ENCODE peak calls at places on chromosome 15, in eight cellular contexts. J is transverse colon, E is SK-N-MC, Q is H1, X is GM12891, H is HL-60, C is endothelial cell of umbilical vein, Y is breast epithelium. U is an unnamed sample.

GRCh38 chr15:72979754-72980153 is 72.5 kb upstream of the NEO1 start:
- DNase-seq in X (no peak), H (no peak), C (no peak), Y (no peak), E (no peak), J (no peak), Q (no peak), U (no peak)

GRCh38 chr15:75694241-75695182 is 18.1 kb downstream of the CSPG4 start:
- DNase-seq in Y (peak; percentile 55), C (peak; percentile 81), H (no peak), Q (no peak), J (peak; percentile 64), E (no peak), X (no peak), U (peak; percentile 50)

GRCh38 chr15:88701561-88702095 is 62.8 kb downstream of the ISG20 start:
- DNase-seq in C (no peak), Q (no peak), X (peak; percentile 46), E (no peak), Y (no peak), H (peak; percentile 4), J (peak; percentile 33), U (no peak)

GRCh38 chr15:41499109-41499851 is 5.6 kb downstream of the ITPKA start:
- DNase-seq in C (no peak), E (no peak), X (no peak), Y (no peak), Q (no peak), J (no peak), H (no peak), U (no peak)

GRCh38 chr15:62895905-62896316 is 146.6 kb upstream of the TPM1 start:
- DNase-seq in C (peak; percentile 82), X (no peak), Q (no peak), Y (no peak), J (no peak), E (no peak), H (no peak), U (no peak)

GRCh38 chr15:82951472-82952155 is 906 bp downstream of the HOMER2 start:
- DNase-seq in C (no peak), H (no peak), E (no peak), Q (no peak), X (no peak), J (no peak), Y (no peak), U (no peak)

GRCh38 chr15:97234841-97235240 is 725.7 kb upstream of the ARRDC4 start:
- DNase-seq in H (no peak), Q (no peak), E (no peak), X (no peak), C (no peak), J (no peak), Y (no peak), U (no peak)

GRCh38 chr15:39898317-39898716 is 21.7 kb downstream of the GPR176 start:
- DNase-seq in J (no peak), C (no peak), H (no peak), Q (no peak), X (no peak), Y (no peak), E (no peak), U (no peak)

GRCh38 chr15:66841953-66842681 is 140.1 kb downstream of the SMAD6 start:
- DNase-seq in C (peak; percentile 93), X (no peak), Q (no peak), H (no peak), E (no peak), Y (peak; percentile 89), J (peak; percentile 83), U (peak; percentile 79)

GRCh38 chr15:86183765-86184491 is 104.3 kb downstream of the AGBL1 start:
- DNase-seq in H (no peak), J (no peak), Y (no peak), X (no peak), C (no peak), Q (no peak), E (no peak), U (no peak)

GRCh38 chr15:75731248-75732100 is 18.8 kb upstream of the CSPG4 start:
- DNase-seq in J (no peak), E (no peak), C (no peak), Q (no peak), X (no peak), Y (no peak), H (no peak), U (no peak)

GRCh38 chr15:43187544-43188155 is 2.4 kb downstream of the CCNDBP1 start:
- DNase-seq in H (peak; percentile 28), J (no peak), C (peak; percentile 58), E (peak; percentile 10), Q (no peak), Y (no peak), X (no peak), U (no peak)

GRCh38 chr15:34721802-34722795 is 32.7 kb downstream of the GJD2 start:
- DNase-seq in J (no peak), Y (no peak), H (no peak), X (no peak), C (peak; percentile 58), E (peak; percentile 5), Q (peak; percentile 29), U (no peak)

GRCh38 chr15:54789377-54789776 is 407.4 kb downstream of the RSL24D1 start:
- DNase-seq in E (no peak), H (peak; percentile 21), C (no peak), Y (no peak), J (no peak), Q (no peak), X (no peak), U (no peak)
- TF ChIP-seq POLR2AphosphoS5 in E (no peak), H (no peak), C (no peak), Y (no peak), J (no peak), Q (no peak), X (no peak), U (no peak)

DNA sequence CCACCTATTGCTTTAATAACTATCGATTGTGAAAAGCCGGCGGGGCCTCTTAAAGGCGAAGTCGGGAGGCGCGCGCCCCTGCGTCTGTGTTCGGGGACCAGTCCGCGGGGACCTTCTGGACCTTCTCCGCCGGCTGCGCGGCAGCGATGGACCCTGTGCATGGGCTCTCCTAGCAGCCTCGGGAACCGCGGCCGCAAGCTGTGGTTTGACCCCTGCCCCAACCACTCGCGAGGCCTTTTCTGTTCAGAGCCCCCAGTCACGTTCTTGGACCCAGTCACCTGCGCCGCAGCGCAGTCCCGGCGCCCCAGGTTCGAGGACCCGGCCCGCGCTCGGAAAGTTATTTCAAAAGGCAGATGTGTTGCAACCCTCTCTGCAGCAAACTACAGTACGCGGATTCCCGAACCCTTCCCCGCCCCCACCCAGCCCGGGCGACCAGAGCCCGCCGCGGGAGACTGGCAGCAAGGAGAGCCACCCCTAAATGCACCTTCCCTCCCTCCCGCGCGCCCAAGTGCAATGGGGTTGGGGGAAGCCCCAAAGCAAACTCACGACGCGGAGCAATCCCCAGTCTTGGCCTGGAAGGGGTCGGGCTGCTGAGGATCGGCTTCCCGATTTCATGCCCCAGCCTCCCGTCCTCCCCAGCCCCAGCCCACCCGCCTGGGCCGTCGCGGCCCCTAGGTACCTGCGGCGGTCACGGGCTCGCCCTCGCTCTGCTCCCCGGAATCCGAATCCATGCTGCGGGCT is 671 bp downstream of the TNFAIP8L3 start:
- DNase-seq in H (peak; percentile 37), Q (no peak), J (peak; percentile 29), C (peak; percentile 59), Y (no peak), E (no peak), X (peak; percentile 42), U (no peak)
- TF ChIP-seq POLR2AphosphoS5 in H (no peak), Q (no peak), J (no peak), C (no peak), Y (no peak), E (no peak), X (no peak), U (no peak)

GRCh38 chr15:22979069-22979698 is 984 bp downstream of the CYFIP1 start:
- DNase-seq in H (peak; percentile 60), Y (no peak), J (peak; percentile 80), X (peak; percentile 60), C (peak; percentile 59), E (no peak), Q (no peak), U (peak; percentile 62)

GRCh38 chr15:22981336-22981840 is 1.2 kb upstream of the CYFIP1 start:
- DNase-seq in Y (no peak), C (no peak), H (no peak), X (no peak), Q (no peak), E (no peak), J (no peak), U (no peak)

GRCh38 chr15:22979699-22980188 is 424 bp downstream of the CYFIP1 start:
- DNase-seq in J (peak; percentile 26), C (peak; percentile 56), X (no peak), E (no peak), Y (no peak), H (no peak), Q (no peak), U (no peak)

GRCh38 chr15:22978691-22979068 is 1.5 kb downstream of the CYFIP1 start:
- DNase-seq in J (no peak), E (no peak), C (no peak), X (no peak), H (no peak), Y (no peak), Q (no peak), U (no peak)

GRCh38 chr15:22980189-22981136 is at the start of gene CYFIP1:
- DNase-seq in C (peak; percentile 83), X (peak; percentile 70), H (peak; percentile 28), J (peak; percentile 90), Y (peak; percentile 73), E (no peak), Q (peak; percentile 15), U (peak; percentile 81)
- TF ChIP-seq POLR2AphosphoS5 in C (peak; percentile 74), X (no peak), H (no peak), J (no peak), Y (peak; percentile 39), E (peak; percentile 52), Q (no peak), U (peak; percentile 30)

GRCh38 chr15:79054350-79054749 is 36.2 kb downstream of the RASGRF1 start:
- DNase-seq in X (no peak), H (no peak), E (no peak), C (no peak), Q (no peak), Y (no peak), J (no peak), U (no peak)

GRCh38 chr15:79057050-79057449 is 33.5 kb downstream of the RASGRF1 start:
- DNase-seq in X (no peak), Q (no peak), J (no peak), E (no peak), Y (no peak), H (no peak), C (no peak), U (no peak)

GRCh38 chr15:79059081-79059572 is 31.5 kb downstream of the RASGRF1 start:
- DNase-seq in Q (no peak), X (no peak), C (no peak), E (no peak), J (no peak), H (no peak), Y (no peak), U (no peak)

GRCh38 chr15:79060175-79060574 is 30.4 kb downstream of the RASGRF1 start:
- DNase-seq in E (no peak), J (no peak), Q (peak; percentile 17), X (no peak), C (no peak), Y (no peak), H (no peak), U (no peak)

DNA sequence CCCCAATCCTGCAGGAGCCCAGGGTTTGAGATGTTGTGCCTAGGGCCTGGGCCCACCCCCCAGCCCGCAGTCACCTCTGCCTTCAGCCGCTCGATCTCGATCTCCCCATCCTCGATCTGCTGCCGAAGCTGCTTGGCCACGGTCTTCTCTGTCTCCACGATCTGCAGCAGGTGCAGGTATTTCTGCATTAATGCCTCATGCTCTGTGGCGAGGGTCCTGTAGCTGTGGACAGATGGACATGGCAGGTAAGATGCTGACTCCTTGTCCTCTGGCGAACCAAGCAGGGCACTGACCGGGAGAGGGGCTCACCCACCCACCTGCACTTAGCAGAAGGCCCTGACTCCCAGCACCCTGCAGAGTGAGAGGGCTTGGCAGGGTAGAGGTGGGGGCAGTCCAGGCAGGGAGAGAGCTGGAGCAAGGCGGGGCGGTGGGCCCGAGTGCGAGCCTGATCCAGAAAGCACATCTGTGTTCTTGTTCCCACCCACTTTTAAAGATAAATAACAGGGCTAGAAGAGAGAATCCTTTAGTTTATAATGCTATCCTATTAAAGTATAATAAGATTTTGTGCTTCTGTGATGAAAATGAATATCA is 32.2 kb downstream of the RASGRF1 start:
- DNase-seq in J (no peak), X (no peak), H (no peak), C (no peak), Y (no peak), Q (no peak), E (no peak), U (no peak)
- TF ChIP-seq POLR2AphosphoS5 in J (no peak), X (no peak), H (no peak), C (no peak), Y (no peak), Q (no peak), E (no peak), U (no peak)